ENCODE peak calls at places on chromosomes 16 and 17, in six cellular contexts. One of them, this sample, is unnamed.

GRCh38 chr16:1524366-1524765 is 9.1 kb upstream of the TMEM204 start:
- DNase-seq in mesendoderm: no peak
- DNase-seq in right atrium auricular region: no peak
- DNase-seq in posterior cingulate gyrus: no peak
- DNase-seq in H54: no peak
- DNase-seq in activated CD4-positive, alpha-beta T cell treated with anti-CD3 and anti-CD28 coated beads, Interleukin-2, amount 50 U/mL, for 1 hour: no peak
- DNase-seq in this sample: no peak

GRCh38 chr17:44374306-44375195 is 10.9 kb upstream of the FAM171A2 start:
- DNase-seq in H54: no peak
- DNase-seq in posterior cingulate gyrus: no peak
- DNase-seq in right atrium auricular region: no peak
- DNase-seq in activated CD4-positive, alpha-beta T cell treated with anti-CD3 and anti-CD28 coated beads, Interleukin-2, amount 50 U/mL, for 1 hour: no peak
- DNase-seq in mesendoderm: peak
- DNase-seq in this sample: peak

GRCh38 chr17:76252040-76252954 is 12.0 kb upstream of the RNF157 start:
- DNase-seq in right atrium auricular region: peak
- DNase-seq in mesendoderm: no peak
- DNase-seq in activated CD4-positive, alpha-beta T cell treated with anti-CD3 and anti-CD28 coated beads, Interleukin-2, amount 50 U/mL, for 1 hour: no peak
- DNase-seq in posterior cingulate gyrus: no peak
- DNase-seq in H54: no peak
- DNase-seq in this sample: no peak

GRCh38 chr17:17666111-17666714 is 15.0 kb upstream of the RAI1 start:
- DNase-seq in activated CD4-positive, alpha-beta T cell treated with anti-CD3 and anti-CD28 coated beads, Interleukin-2, amount 50 U/mL, for 1 hour: no peak
- DNase-seq in right atrium auricular region: no peak
- DNase-seq in mesendoderm: no peak
- DNase-seq in H54: peak
- DNase-seq in posterior cingulate gyrus: no peak
- DNase-seq in this sample: peak

GRCh38 chr17:2484876-2485275 is 26.8 kb downstream of the METTL16 start:
- DNase-seq in posterior cingulate gyrus: no peak
- DNase-seq in H54: no peak
- DNase-seq in activated CD4-positive, alpha-beta T cell treated with anti-CD3 and anti-CD28 coated beads, Interleukin-2, amount 50 U/mL, for 1 hour: no peak
- DNase-seq in right atrium auricular region: no peak
- DNase-seq in mesendoderm: peak
- DNase-seq in this sample: no peak

GRCh38 chr16:17448640-17449638 is 21.8 kb downstream of the XYLT1 start:
- DNase-seq in activated CD4-positive, alpha-beta T cell treated with anti-CD3 and anti-CD28 coated beads, Interleukin-2, amount 50 U/mL, for 1 hour: peak
- DNase-seq in H54: no peak
- DNase-seq in mesendoderm: no peak
- DNase-seq in posterior cingulate gyrus: no peak
- DNase-seq in right atrium auricular region: no peak
- DNase-seq in this sample: no peak

GRCh38 chr16:57632568-57632967 is 4.1 kb downstream of the ADGRG1 start:
- DNase-seq in right atrium auricular region: no peak
- DNase-seq in H54: no peak
- DNase-seq in activated CD4-positive, alpha-beta T cell treated with anti-CD3 and anti-CD28 coated beads, Interleukin-2, amount 50 U/mL, for 1 hour: no peak
- DNase-seq in mesendoderm: no peak
- DNase-seq in posterior cingulate gyrus: peak
- DNase-seq in this sample: no peak

GRCh38 chr17:59357929-59358328 is 26.5 kb downstream of the YPEL2 start:
- DNase-seq in posterior cingulate gyrus: no peak
- DNase-seq in mesendoderm: no peak
- DNase-seq in activated CD4-positive, alpha-beta T cell treated with anti-CD3 and anti-CD28 coated beads, Interleukin-2, amount 50 U/mL, for 1 hour: no peak
- DNase-seq in right atrium auricular region: no peak
- DNase-seq in H54: peak
- DNase-seq in this sample: no peak

GRCh38 chr17:13743906-13744305 is 142.2 kb upstream of the HS3ST3A1 start:
- DNase-seq in mesendoderm: no peak
- DNase-seq in posterior cingulate gyrus: no peak
- DNase-seq in right atrium auricular region: no peak
- DNase-seq in H54: no peak
- DNase-seq in activated CD4-positive, alpha-beta T cell treated with anti-CD3 and anti-CD28 coated beads, Interleukin-2, amount 50 U/mL, for 1 hour: no peak
- DNase-seq in this sample: no peak

GRCh38 chr17:13000561-13000960 is 17.3 kb downstream of the ELAC2 start:
- DNase-seq in activated CD4-positive, alpha-beta T cell treated with anti-CD3 and anti-CD28 coated beads, Interleukin-2, amount 50 U/mL, for 1 hour: no peak
- DNase-seq in right atrium auricular region: no peak
- DNase-seq in posterior cingulate gyrus: no peak
- DNase-seq in H54: no peak
- DNase-seq in mesendoderm: no peak
- DNase-seq in this sample: peak

GRCh38 chr16:89565256-89565505 is 4.7 kb downstream of the RPL13 start:
- DNase-seq in activated CD4-positive, alpha-beta T cell treated with anti-CD3 and anti-CD28 coated beads, Interleukin-2, amount 50 U/mL, for 1 hour: no peak
- DNase-seq in right atrium auricular region: no peak
- DNase-seq in H54: no peak
- DNase-seq in mesendoderm: peak
- DNase-seq in posterior cingulate gyrus: no peak
- DNase-seq in this sample: peak

GRCh38 chr16:194516-194915 is 14.3 kb downstream of the HBQ1 start:
- DNase-seq in right atrium auricular region: no peak
- DNase-seq in H54: no peak
- DNase-seq in mesendoderm: no peak
- DNase-seq in posterior cingulate gyrus: no peak
- DNase-seq in activated CD4-positive, alpha-beta T cell treated with anti-CD3 and anti-CD28 coated beads, Interleukin-2, amount 50 U/mL, for 1 hour: no peak
- DNase-seq in this sample: no peak

GRCh38 chr16:84832488-84833141 is 12.8 kb downstream of the CRISPLD2 start:
- DNase-seq in activated CD4-positive, alpha-beta T cell treated with anti-CD3 and anti-CD28 coated beads, Interleukin-2, amount 50 U/mL, for 1 hour: no peak
- DNase-seq in mesendoderm: no peak
- DNase-seq in right atrium auricular region: peak
- DNase-seq in H54: no peak
- DNase-seq in posterior cingulate gyrus: no peak
- DNase-seq in this sample: no peak

GRCh38 chr16:68596266-68596665 is 48.8 kb upstream of the CDH3 start:
- DNase-seq in posterior cingulate gyrus: no peak
- DNase-seq in right atrium auricular region: no peak
- DNase-seq in activated CD4-positive, alpha-beta T cell treated with anti-CD3 and anti-CD28 coated beads, Interleukin-2, amount 50 U/mL, for 1 hour: no peak
- DNase-seq in H54: no peak
- DNase-seq in mesendoderm: no peak
- DNase-seq in this sample: no peak

GRCh38 chr16:13453938-13454553 is 465.9 kb upstream of the ERCC4 start:
- DNase-seq in posterior cingulate gyrus: no peak
- DNase-seq in activated CD4-positive, alpha-beta T cell treated with anti-CD3 and anti-CD28 coated beads, Interleukin-2, amount 50 U/mL, for 1 hour: no peak
- DNase-seq in mesendoderm: peak
- DNase-seq in right atrium auricular region: no peak
- DNase-seq in H54: no peak
- DNase-seq in this sample: peak

GRCh38 chr16:66402166-66402565 is 24.9 kb upstream of the BEAN1 start:
- DNase-seq in activated CD4-positive, alpha-beta T cell treated with anti-CD3 and anti-CD28 coated beads, Interleukin-2, amount 50 U/mL, for 1 hour: no peak
- DNase-seq in H54: no peak
- DNase-seq in mesendoderm: no peak
- DNase-seq in posterior cingulate gyrus: no peak
- DNase-seq in right atrium auricular region: no peak
- DNase-seq in this sample: peak

GRCh38 chr16:66510711-66511614 is 39.0 kb downstream of the TK2 start:
- DNase-seq in activated CD4-positive, alpha-beta T cell treated with anti-CD3 and anti-CD28 coated beads, Interleukin-2, amount 50 U/mL, for 1 hour: no peak
- DNase-seq in mesendoderm: no peak
- DNase-seq in H54: no peak
- DNase-seq in posterior cingulate gyrus: no peak
- DNase-seq in right atrium auricular region: no peak
- DNase-seq in this sample: no peak

GRCh38 chr16:88387177-88387576 is 4.4 kb downstream of the ZNF469 start:
- DNase-seq in right atrium auricular region: no peak
- DNase-seq in activated CD4-positive, alpha-beta T cell treated with anti-CD3 and anti-CD28 coated beads, Interleukin-2, amount 50 U/mL, for 1 hour: no peak
- DNase-seq in posterior cingulate gyrus: no peak
- DNase-seq in mesendoderm: no peak
- DNase-seq in H54: no peak
- DNase-seq in this sample: no peak

GRCh38 chr17:80316431-80316830 is 55.8 kb downstream of the RNF213 start:
- DNase-seq in H54: no peak
- DNase-seq in activated CD4-positive, alpha-beta T cell treated with anti-CD3 and anti-CD28 coated beads, Interleukin-2, amount 50 U/mL, for 1 hour: no peak
- DNase-seq in mesendoderm: no peak
- DNase-seq in right atrium auricular region: no peak
- DNase-seq in posterior cingulate gyrus: no peak
- DNase-seq in this sample: no peak

GRCh38 chr16:31052131-31052530 is 18.8 kb downstream of the STX4 start:
- DNase-seq in H54: peak
- DNase-seq in mesendoderm: no peak
- DNase-seq in activated CD4-positive, alpha-beta T cell treated with anti-CD3 and anti-CD28 coated beads, Interleukin-2, amount 50 U/mL, for 1 hour: no peak
- DNase-seq in right atrium auricular region: peak
- DNase-seq in posterior cingulate gyrus: no peak
- DNase-seq in this sample: no peak

This sample was measured in H7.